ENCODE peak calls at places on chromosomes 7 and 10, in seven cellular contexts. R is lower leg skin; U is CD4-positive, CD25-positive, alpha-beta regulatory T cell; Y is GM06990; A is skeletal muscle cell; V is cardiac fibroblast; T is astrocyte. K is an unnamed sample.

GRCh38 chr7:44716205-44716604 is 32.4 kb upstream of the ZMIZ2 start:
- DNase-seq in R (no peak), U (no peak), Y (no peak), A (no peak), V (no peak), T (no peak), K (no peak)

GRCh38 chr10:71078454-71079145 is 133.8 kb upstream of the UNC5B start:
- DNase-seq in R (peak), U (no peak), Y (no peak), A (no peak), V (no peak), T (no peak), K (peak)

GRCh38 chr10:71475243-71475871 is 78.6 kb downstream of the CDH23 start:
- DNase-seq in R (no peak), U (no peak), Y (no peak), A (no peak), V (no peak), T (no peak), K (no peak)

GRCh38 chr7:137342751-137343482 is 616 bp downstream of the PTN start:
- DNase-seq in R (no peak), U (no peak), Y (no peak), A (no peak), V (peak), T (no peak), K (no peak)

GRCh38 chr10:70440296-70441160 is 953 bp downstream of the NODAL start:
- DNase-seq in R (no peak), U (peak), Y (no peak), A (no peak), V (no peak), T (no peak), K (no peak)

GRCh38 chr7:101138149-101138870 is 11.4 kb downstream of the SERPINE1 start:
- DNase-seq in R (peak), U (peak), Y (peak), A (peak), V (peak), T (peak), K (peak)

GRCh38 chr10:34526186-34526585 is 288.9 kb downstream of the PARD3 start:
- DNase-seq in R (no peak), U (no peak), Y (no peak), A (no peak), V (peak), T (peak), K (no peak)

GRCh38 chr10:101258179-101258885 is 29.1 kb upstream of the LBX1 start:
- DNase-seq in R (no peak), U (peak), Y (no peak), A (no peak), V (peak), T (no peak), K (no peak)

GRCh38 chr7:91263359-91264082 is 712 bp upstream of the FZD1 start:
- DNase-seq in R (peak), U (peak), Y (peak), A (no peak), V (no peak), T (peak), K (no peak)

GRCh38 chr7:68691261-68692216 is 906.7 kb upstream of the AUTS2 start:
- DNase-seq in R (no peak), U (no peak), Y (no peak), A (peak), V (no peak), T (peak), K (no peak)

GRCh38 chr7:31663072-31663471 is 23.9 kb upstream of the PPP1R17 start:
- DNase-seq in R (no peak), U (no peak), Y (no peak), A (no peak), V (no peak), T (no peak), K (peak)

GRCh38 chr10:80324086-80324485 is 32.5 kb downstream of the DYDC1 start:
- DNase-seq in R (no peak), U (no peak), Y (no peak), A (peak), V (peak), T (peak), K (no peak)

GRCh38 chr7:106597751-106598619 is 63.0 kb downstream of the CCDC71L start:
- DNase-seq in R (no peak), U (no peak), Y (peak), A (no peak), V (no peak), T (no peak), K (no peak)

GRCh38 chr10:101467286-101467770 is 113.4 kb downstream of the BTRC start:
- DNase-seq in R (peak), U (peak), Y (peak), A (peak), V (peak), T (peak), K (no peak)

GRCh38 chr10:24344279-24344678 is 135.3 kb downstream of the KIAA1217 start:
- DNase-seq in R (no peak), U (no peak), Y (no peak), A (peak), V (peak), T (peak), K (no peak)

GRCh38 chr7:121752706-121753105 is 120.3 kb upstream of the PTPRZ1 start:
- DNase-seq in R (no peak), U (peak), Y (no peak), A (no peak), V (peak), T (peak), K (no peak)

GRCh38 chr7:2081526-2082356 is 151.0 kb downstream of the MAD1L1 start:
- DNase-seq in R (no peak), U (no peak), Y (no peak), A (no peak), V (no peak), T (no peak), K (no peak)

GRCh38 chr10:49187044-49187484 is 1.1 kb downstream of the TMEM273 start:
- DNase-seq in R (peak), U (no peak), Y (no peak), A (no peak), V (no peak), T (no peak), K (peak)

GRCh38 chr7:39734605-39735004 is 111.2 kb downstream of the RALA start:
- DNase-seq in R (no peak), U (no peak), Y (no peak), A (no peak), V (no peak), T (no peak), K (no peak)
- H3K4me3 ChIP-seq in R (no peak), U (peak), Y (peak), A (no peak), V (no peak), T (peak), K (peak)

DNA sequence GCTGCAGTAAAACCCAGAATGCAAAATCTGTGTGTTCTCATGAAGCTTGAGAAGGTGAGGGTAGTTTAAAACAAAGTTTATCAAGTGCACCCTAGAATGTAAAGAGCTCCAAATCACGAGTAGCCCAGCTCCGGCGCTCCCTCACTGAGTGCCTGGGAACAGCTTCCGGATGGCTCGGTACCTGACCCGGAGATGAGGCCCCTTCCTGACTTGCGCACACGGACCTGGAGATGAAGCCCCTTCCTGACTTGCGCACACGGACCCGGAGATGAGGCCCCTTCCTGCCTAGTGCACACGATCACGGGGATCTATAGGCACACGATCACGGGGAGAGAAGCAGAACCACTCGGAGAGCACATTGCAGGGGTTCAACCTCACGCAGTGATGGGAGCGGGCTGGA is 322.1 kb upstream of the RNF32 start:
- DNase-seq in R (no peak), U (no peak), Y (no peak), A (no peak), V (no peak), T (no peak), K (no peak)
- H3K4me3 ChIP-seq in R (no peak), U (no peak), Y (no peak), A (no peak), V (no peak), T (no peak), K (no peak)

DNA sequence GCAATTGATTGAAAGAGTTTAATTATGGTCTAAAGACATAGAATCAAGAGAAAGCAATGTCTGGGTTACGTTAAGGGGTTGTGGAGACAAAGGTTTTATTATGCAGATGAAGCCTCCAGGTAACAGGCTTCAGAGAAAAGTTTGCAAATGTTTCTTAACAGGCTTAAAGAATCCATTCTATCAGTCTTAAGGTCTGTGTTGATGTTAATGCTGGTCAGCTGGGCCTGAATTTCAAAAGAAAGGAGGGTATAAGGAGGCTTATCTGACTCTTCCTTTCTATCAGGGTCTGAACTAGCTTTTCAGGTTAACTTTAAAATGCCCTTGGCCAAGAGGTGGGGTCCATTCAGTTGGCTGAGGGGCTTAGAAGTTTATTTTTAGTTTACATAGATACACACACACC is 1004.5 kb upstream of the C7orf33 start:
- DNase-seq in R (no peak), U (no peak), Y (no peak), A (no peak), V (no peak), T (no peak), K (no peak)
- H3K4me3 ChIP-seq in R (no peak), U (no peak), Y (no peak), A (no peak), V (no peak), T (no peak), K (no peak)

GRCh38 chr10:132263866-132264265 is 43.9 kb downstream of the STK32C start:
- DNase-seq in R (no peak), U (no peak), Y (no peak), A (no peak), V (no peak), T (no peak), K (no peak)
- H3K4me3 ChIP-seq in R (no peak), U (no peak), Y (no peak), A (no peak), V (no peak), T (no peak), K (no peak)

GRCh38 chr10:44960098-44960480 is 487 bp downstream of the RASSF4 start:
- DNase-seq in R (no peak), U (no peak), Y (no peak), A (no peak), V (no peak), T (no peak), K (no peak)
- H3K4me3 ChIP-seq in R (peak), U (peak), Y (peak), A (peak), V (peak), T (peak), K (peak)

DNA sequence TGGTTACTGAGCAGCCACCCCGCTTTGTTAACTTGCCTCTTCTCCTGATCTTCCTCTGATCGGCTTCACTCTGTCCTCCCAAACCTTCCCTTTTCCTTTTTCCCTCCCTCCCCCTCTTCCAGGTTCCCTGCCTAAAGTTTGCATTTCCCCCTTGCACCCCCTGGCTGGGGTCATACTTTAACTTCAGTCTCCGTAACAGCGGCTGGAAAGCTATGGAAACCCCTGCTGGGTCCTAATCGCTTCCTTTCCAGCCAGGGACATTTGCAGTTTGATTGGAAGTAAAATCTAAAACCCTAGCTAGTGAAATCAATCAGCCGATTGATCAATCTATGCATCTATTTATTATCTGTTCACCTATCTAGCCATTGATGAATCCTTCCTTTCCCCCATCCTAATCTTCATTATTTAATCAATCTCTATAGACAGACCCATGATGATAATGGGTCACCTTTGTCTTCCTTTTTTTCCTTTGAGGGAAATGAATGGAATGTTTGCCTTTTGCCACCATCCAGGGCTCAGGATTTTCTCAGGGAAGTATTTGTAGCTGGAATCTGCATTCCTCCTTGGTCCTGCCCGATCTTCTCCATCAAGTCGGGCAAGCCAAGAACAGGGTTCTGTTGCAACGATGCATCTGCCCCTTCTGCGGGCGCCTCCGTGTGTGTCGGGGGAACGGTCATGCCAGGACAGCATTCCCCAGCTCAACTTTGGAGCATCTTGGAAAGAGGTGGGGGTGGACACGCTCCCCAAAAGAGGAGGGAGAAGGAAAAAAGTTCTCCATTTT is 8.8 kb downstream of the GATA3 start:
- DNase-seq in R (no peak), U (no peak), Y (no peak), A (no peak), V (no peak), T (no peak), K (no peak)
- H3K4me3 ChIP-seq in R (no peak), U (peak), Y (no peak), A (no peak), V (no peak), T (no peak), K (no peak)